ENCODE peak calls at places on chromosomes 4 and X, in eight cellular contexts. E is GM23338, Z is stomach, W is SK-N-SH, D is OCI-LY7, V is fibroblast of lung, H is body of pancreas, J is upper lobe of right lung. R is an unnamed sample.

GRCh38 chr4:101019941-101020401 is 327.4 kb downstream of the PPP3CA start:
- DNase-seq in E (peak; percentile 15), Z (no peak), W (no peak), D (no peak), V (no peak), H (no peak), J (no peak), R (no peak)

GRCh38 chr4:155047755-155048154 is 160.7 kb upstream of the NPY2R start:
- DNase-seq in E (no peak), Z (no peak), W (no peak), D (no peak), V (peak; percentile 38), H (no peak), J (no peak), R (no peak)

GRCh38 chr4:8559524-8560264 is 20.5 kb upstream of the GPR78 start:
- DNase-seq in E (no peak), Z (no peak), W (no peak), D (no peak), V (no peak), H (no peak), J (peak; percentile 26), R (no peak)

GRCh38 chr4:5866841-5867782 is 25.8 kb downstream of the CRMP1 start:
- DNase-seq in E (no peak), Z (no peak), W (no peak), D (no peak), V (no peak), H (no peak), J (no peak), R (no peak)

GRCh38 chrX:152821145-152821765 is 9.3 kb downstream of the CETN2 start:
- DNase-seq in E (peak; percentile 74), Z (peak; percentile 52), W (peak; percentile 49), D (peak; percentile 25), V (peak; percentile 25), H (peak; percentile 53), J (no peak), R (peak; percentile 36)

GRCh38 chr4:90328558-90328957 is 201.4 kb downstream of the CCSER1 start:
- DNase-seq in E (peak; percentile 12), Z (no peak), W (peak; percentile 44), D (no peak), V (peak; percentile 62), H (peak; percentile 27), J (peak; percentile 64), R (peak; percentile 81)

GRCh38 chr4:17702666-17703065 is 78.8 kb downstream of the FAM184B start:
- DNase-seq in E (no peak), Z (no peak), W (no peak), D (no peak), V (no peak), H (no peak), J (no peak), R (no peak)

GRCh38 chr4:47705326-47705981 is 132.4 kb downstream of the CORIN start:
- DNase-seq in E (peak; percentile 53), Z (no peak), W (peak; percentile 46), D (peak; percentile 42), V (peak; percentile 41), H (no peak), J (no peak), R (no peak)

GRCh38 chr4:78787392-78788004 is 11.3 kb downstream of the BMP2K start:
- DNase-seq in E (no peak), Z (no peak), W (no peak), D (no peak), V (no peak), H (no peak), J (no peak), R (no peak)

GRCh38 chr4:78781086-78781630 is 5.0 kb downstream of the BMP2K start:
- DNase-seq in E (no peak), Z (no peak), W (no peak), D (no peak), V (no peak), H (no peak), J (no peak), R (no peak)

GRCh38 chr4:78781925-78782324 is 5.8 kb downstream of the BMP2K start:
- DNase-seq in E (no peak), Z (no peak), W (no peak), D (peak; percentile 22), V (no peak), H (no peak), J (no peak), R (no peak)

GRCh38 chr4:78788005-78788889 is 12.1 kb downstream of the BMP2K start:
- DNase-seq in E (no peak), Z (no peak), W (no peak), D (no peak), V (no peak), H (no peak), J (no peak), R (no peak)

DNA sequence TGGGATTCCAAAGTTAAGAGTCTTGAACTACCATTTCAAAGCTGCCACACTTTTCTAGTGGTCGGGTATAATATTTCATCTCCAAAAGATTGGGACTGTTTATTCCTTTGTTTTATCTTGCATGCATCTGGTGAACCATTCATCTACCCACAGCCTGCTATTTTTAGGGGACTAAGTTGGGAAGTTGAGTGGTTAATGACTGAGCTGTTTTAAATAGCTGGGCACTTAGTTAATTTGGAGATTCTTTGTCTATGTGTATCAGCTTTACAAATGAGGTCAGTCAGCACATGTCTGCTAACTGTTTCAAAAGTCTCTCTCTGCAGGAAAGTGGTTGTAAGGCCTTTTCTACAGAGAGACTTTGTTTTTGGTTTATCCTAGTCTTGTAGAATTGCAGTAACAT is 8.1 kb downstream of the BMP2K start:
- DNase-seq in E (no peak), Z (no peak), W (no peak), D (no peak), V (peak; percentile 81), H (no peak), J (no peak), R (no peak)
- H3K4me1 ChIP-seq in E (peaks cover 21% of the 10 kb centered on the region), Z (peaks cover 49% of the 10 kb centered on the region), W (no peaks in the 10 kb centered on the region), D (peaks cover 40% of the 10 kb centered on the region), V (peaks cover 6% of the 10 kb centered on the region), H (peaks cover 5% of the 10 kb centered on the region), J (peaks cover 35% of the 10 kb centered on the region), R (peaks cover 16% of the 10 kb centered on the region)

GRCh38 chr4:152668338-152668964 is 11.3 kb downstream of the TMEM154 start:
- DNase-seq in E (peak; percentile 24), Z (no peak), W (no peak), D (peak; percentile 39), V (no peak), H (no peak), J (no peak), R (no peak)

GRCh38 chr4:152663203-152664066 is 16.4 kb downstream of the TMEM154 start:
- DNase-seq in E (no peak), Z (no peak), W (no peak), D (peak; percentile 90), V (peak; percentile 61), H (no peak), J (no peak), R (no peak)

GRCh38 chr4:152665691-152666410 is 13.9 kb downstream of the TMEM154 start:
- DNase-seq in E (peak; percentile 13), Z (no peak), W (no peak), D (peak; percentile 93), V (no peak), H (no peak), J (no peak), R (no peak)

GRCh38 chr4:152666946-152667345 is 12.9 kb downstream of the TMEM154 start:
- DNase-seq in E (no peak), Z (no peak), W (no peak), D (peak; percentile 74), V (no peak), H (no peak), J (no peak), R (no peak)

DNA sequence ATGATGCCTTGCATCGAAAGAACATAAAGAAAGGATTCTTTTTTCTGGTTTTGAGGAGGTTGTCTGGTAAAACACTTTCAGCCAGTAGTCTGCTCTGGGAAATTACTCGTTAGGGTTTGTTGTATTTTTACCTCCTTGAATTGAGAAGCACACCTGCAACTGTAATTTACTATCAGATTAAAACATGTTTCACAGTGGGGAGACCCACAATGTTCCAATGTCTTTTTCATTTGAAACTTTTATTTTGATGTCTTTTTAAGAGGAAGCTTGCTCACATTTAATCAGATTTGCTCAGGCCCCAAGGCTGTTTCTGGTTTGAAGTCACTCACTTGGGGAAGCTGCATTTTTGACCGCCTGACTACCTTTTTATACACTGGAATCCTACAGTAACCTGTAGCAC is 12.0 kb downstream of the TMEM154 start:
- DNase-seq in E (no peak), Z (no peak), W (no peak), D (peak; percentile 70), V (no peak), H (no peak), J (no peak), R (no peak)
- TF ChIP-seq CTCF in E (no peak), Z (no peak), W (no peak), D (no peak), V (no peak), H (no peak), J (no peak), R (no peak)

GRCh38 chr4:144347116-144347515 is 206.6 kb upstream of the GYPA start:
- DNase-seq in E (no peak), Z (no peak), W (no peak), D (no peak), V (no peak), H (no peak), J (no peak), R (no peak)

GRCh38 chr4:144338834-144339233 is 198.3 kb upstream of the GYPA start:
- DNase-seq in E (peak; percentile 22), Z (no peak), W (no peak), D (no peak), V (no peak), H (no peak), J (no peak), R (no peak)

GRCh38 chr4:144338148-144338547 is 197.6 kb upstream of the GYPA start:
- DNase-seq in E (no peak), Z (no peak), W (no peak), D (peak; percentile 17), V (no peak), H (no peak), J (no peak), R (no peak)

GRCh38 chr4:144340931-144341330 is 200.4 kb upstream of the GYPA start:
- DNase-seq in E (no peak), Z (no peak), W (no peak), D (no peak), V (no peak), H (no peak), J (no peak), R (no peak)

DNA sequence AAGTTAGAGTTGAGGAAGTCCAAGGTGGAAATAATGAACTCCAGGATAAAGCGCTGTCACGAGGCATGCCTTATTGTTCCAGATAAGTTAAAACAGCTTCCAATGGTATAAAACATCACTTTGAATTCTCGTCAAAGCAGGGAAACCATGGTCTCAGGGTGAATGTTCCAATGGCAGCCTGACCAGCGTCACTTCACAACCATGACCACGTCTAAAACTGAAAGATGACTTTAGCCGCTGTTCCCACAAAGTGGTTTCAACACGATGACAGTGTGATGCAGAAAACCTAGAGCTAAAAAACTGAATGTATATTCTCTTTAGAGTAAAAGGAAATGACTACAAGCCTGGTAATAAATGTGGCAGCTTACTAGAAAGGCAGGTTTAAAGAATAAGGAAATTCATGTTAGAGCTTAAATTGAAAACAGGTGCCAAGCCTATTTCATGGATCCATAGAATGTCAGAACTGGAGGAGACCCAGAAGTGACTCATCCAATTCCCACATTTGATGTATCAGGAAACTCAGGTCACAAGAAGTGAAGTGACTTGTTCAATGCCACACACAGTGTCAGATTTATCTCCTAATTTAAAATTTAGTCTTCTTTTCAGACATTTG is 202.7 kb upstream of the GYPA start:
- DNase-seq in E (no peak), Z (no peak), W (no peak), D (no peak), V (peak; percentile 5), H (no peak), J (no peak), R (no peak)
- H3K27ac ChIP-seq in E (no peak overlapping the region), Z (no peak overlapping the region), W (peak overlapping the region; percentile 60), D (no peak overlapping the region), V (no peak overlapping the region), H (no peak overlapping the region), J (no peak overlapping the region), R (no peak overlapping the region)

GRCh38 chrX:102966701-102967100 is 29.6 kb downstream of the RAB40AL start:
- DNase-seq in E (no peak), Z (no peak), W (no peak), D (no peak), V (no peak), H (no peak), J (no peak), R (no peak)

GRCh38 chrX:102963955-102964354 is 26.9 kb downstream of the RAB40AL start:
- DNase-seq in E (no peak), Z (no peak), W (no peak), D (no peak), V (no peak), H (no peak), J (no peak), R (no peak)

GRCh38 chrX:102964941-102965340 is 27.9 kb downstream of the RAB40AL start:
- DNase-seq in E (no peak), Z (no peak), W (no peak), D (no peak), V (no peak), H (peak; percentile 52), J (no peak), R (no peak)

GRCh38 chrX:102968216-102968615 is 31.1 kb downstream of the RAB40AL start:
- DNase-seq in E (no peak), Z (no peak), W (no peak), D (no peak), V (no peak), H (no peak), J (no peak), R (no peak)
- H3K4me1 ChIP-seq in E (no peaks in the 10 kb centered on the region), Z (no peaks in the 10 kb centered on the region), W (no peaks in the 10 kb centered on the region), D (no peaks in the 10 kb centered on the region), V (no peaks in the 10 kb centered on the region), H (peaks cover 10% of the 10 kb centered on the region), J (no peaks in the 10 kb centered on the region), R (no peaks in the 10 kb centered on the region)